ENCODE peak calls at places on chromosome 10, in seven cellular contexts. Q, X, A, I, P, F and H are unnamed samples.

GRCh38 chr10:77486511-77486910 is 151.1 kb downstream of the KCNMA1 start:
- DNase-seq in Q (no peak), X (no peak), A (no peak), I (no peak), P (no peak), F (no peak), H (no peak)

GRCh38 chr10:132264966-132265877 is 42.5 kb downstream of the STK32C start:
- DNase-seq in Q (no peak), X (peak; percentile 55), A (peak; percentile 22), I (no peak), P (peak; percentile 66), F (peak; percentile 15), H (no peak)

GRCh38 chr10:50561816-50562215 is 61.9 kb downstream of the SGMS1 start:
- DNase-seq in Q (no peak), X (no peak), A (peak; percentile 3), I (no peak), P (peak; percentile 38), F (peak; percentile 34), H (no peak)

GRCh38 chr10:130495116-130495862 is 359.1 kb downstream of the GLRX3 start:
- DNase-seq in Q (no peak), X (no peak), A (no peak), I (no peak), P (no peak), F (no peak), H (no peak)

GRCh38 chr10:129784286-129784685 is 179.8 kb downstream of the EBF3 start:
- DNase-seq in Q (no peak), X (no peak), A (no peak), I (no peak), P (no peak), F (no peak), H (no peak)

GRCh38 chr10:20744851-20745250 is 152.3 kb downstream of the NEBL start:
- DNase-seq in Q (no peak), X (no peak), A (no peak), I (no peak), P (no peak), F (no peak), H (no peak)

GRCh38 chr10:338176-339037 is 203.2 kb downstream of the ZMYND11 start:
- DNase-seq in Q (no peak), X (peak; percentile 18), A (no peak), I (peak; percentile 68), P (peak; percentile 56), F (no peak), H (no peak)

GRCh38 chr10:133388973-133389818 is 4.8 kb upstream of the MTG1 start:
- DNase-seq in Q (peak; percentile 46), X (no peak), A (no peak), I (no peak), P (no peak), F (no peak), H (no peak)

GRCh38 chr10:919481-919880 is 12.0 kb downstream of the LARP4B start:
- DNase-seq in Q (no peak), X (no peak), A (no peak), I (no peak), P (no peak), F (no peak), H (no peak)

GRCh38 chr10:72025400-72025799 is 61.2 kb downstream of the CHST3 start:
- DNase-seq in Q (no peak), X (no peak), A (no peak), I (no peak), P (no peak), F (no peak), H (no peak)

GRCh38 chr10:1648648-1649047 is 88.7 kb downstream of the ADARB2 start:
- DNase-seq in Q (no peak), X (no peak), A (no peak), I (no peak), P (no peak), F (no peak), H (no peak)

GRCh38 chr10:115833119-115833518 is 439.9 kb downstream of the GFRA1 start:
- DNase-seq in Q (no peak), X (no peak), A (no peak), I (no peak), P (no peak), F (no peak), H (no peak)

GRCh38 chr10:97028126-97028831 is 157.5 kb downstream of the SLIT1 start:
- DNase-seq in Q (no peak), X (no peak), A (no peak), I (no peak), P (no peak), F (peak; percentile 39), H (no peak)

GRCh38 chr10:100370561-100370975 is 23.5 kb downstream of the SCD start:
- DNase-seq in Q (no peak), X (no peak), A (no peak), I (peak; percentile 53), P (no peak), F (no peak), H (no peak)

GRCh38 chr10:63766766-63767505 is 245.7 kb downstream of the REEP3 start:
- DNase-seq in Q (no peak), X (no peak), A (no peak), I (no peak), P (no peak), F (peak; percentile 97), H (no peak)

GRCh38 chr10:7258948-7259523 is 151.8 kb downstream of the SFMBT2 start:
- DNase-seq in Q (peak; percentile 24), X (no peak), A (no peak), I (no peak), P (no peak), F (no peak), H (peak; percentile 52)

GRCh38 chr10:86060386-86061280 is 306.0 kb downstream of the GRID1 start:
- DNase-seq in Q (no peak), X (no peak), A (no peak), I (no peak), P (no peak), F (no peak), H (no peak)

GRCh38 chr10:114045071-114045737 is 1.5 kb downstream of the ADRB1 start:
- DNase-seq in Q (peak; percentile 61), X (no peak), A (no peak), I (no peak), P (peak; percentile 30), F (peak; percentile 27), H (no peak)

GRCh38 chr10:5840314-5841307 is 27.4 kb upstream of the GDI2 start:
- DNase-seq in Q (peak; percentile 49), X (no peak), A (no peak), I (no peak), P (no peak), F (peak; percentile 65), H (no peak)

GRCh38 chr10:11018426-11018818 is 750 bp downstream of the CELF2 start:
- DNase-seq in Q (peak; percentile 58), X (peak; percentile 30), A (no peak), I (no peak), P (no peak), F (no peak), H (no peak)

GRCh38 chr10:113890769-113891168 is 36.3 kb downstream of the NHLRC2 start:
- DNase-seq in Q (no peak), X (no peak), A (no peak), I (no peak), P (no peak), F (no peak), H (no peak)

GRCh38 chr10:49595003-49595712 is 15.0 kb upstream of the SLC18A3 start:
- DNase-seq in Q (no peak), X (no peak), A (no peak), I (no peak), P (no peak), F (no peak), H (no peak)

GRCh38 chr10:69417542-69417941 is 824 bp upstream of the TACR2 start:
- DNase-seq in Q (no peak), X (no peak), A (no peak), I (no peak), P (no peak), F (no peak), H (no peak)

GRCh38 chr10:123792579-123792978 is 99.0 kb downstream of the CPXM2 start:
- DNase-seq in Q (no peak), X (no peak), A (no peak), I (peak; percentile 20), P (no peak), F (no peak), H (no peak)

GRCh38 chr10:125096371-125096770 is 64.0 kb downstream of the CTBP2 start:
- DNase-seq in Q (no peak), X (no peak), A (no peak), I (no peak), P (no peak), F (no peak), H (no peak)

GRCh38 chr10:116216676-116217075 is 56.3 kb downstream of the GFRA1 start:
- DNase-seq in Q (no peak), X (no peak), A (no peak), I (no peak), P (no peak), F (no peak), H (no peak)

GRCh38 chr10:132628966-132629900 is 91.6 kb downstream of the INPP5A start:
- DNase-seq in Q (peak; percentile 18), X (no peak), A (no peak), I (no peak), P (no peak), F (no peak), H (no peak)

GRCh38 chr10:129963831-129964501 is at the start of gene EBF3:
- DNase-seq in Q (peak; percentile 89), X (no peak), A (peak; percentile 63), I (no peak), P (no peak), F (peak; percentile 63), H (no peak)